ENCODE peak calls at places on chromosomes 5 and 9, in four cellular contexts. C is K562, D is HL-60, P is GM12878. M is an unnamed sample.

GRCh38 chr5:154365823-154366222 is 80.0 kb upstream of the SAP30L start:
- DNase-seq in C (no peak), D (no peak), P (no peak), M (no peak)

GRCh38 chr9:33092634-33093033 is 16.2 kb upstream of the SMU1 start:
- DNase-seq in C (no peak), D (no peak), P (no peak), M (no peak)

GRCh38 chr5:56900858-56901578 is 8.4 kb upstream of the SETD9 start:
- DNase-seq in C (peak; percentile 19), D (peak; percentile 10), P (no peak), M (peak; percentile 6)

GRCh38 chr5:115586525-115587146 is 15.6 kb downstream of the TICAM2 start:
- DNase-seq in C (peak; percentile 15), D (no peak), P (no peak), M (no peak)

GRCh38 chr5:149489605-149490037 is 61.6 kb downstream of the CSNK1A1 start:
- DNase-seq in C (no peak), D (no peak), P (no peak), M (no peak)

GRCh38 chr9:17229945-17230560 is 95.2 kb downstream of the CNTLN start:
- DNase-seq in C (no peak), D (no peak), P (no peak), M (no peak)

GRCh38 chr5:662751-663435 is 30.3 kb downstream of the TPPP start:
- DNase-seq in C (no peak), D (no peak), P (no peak), M (no peak)

GRCh38 chr5:160020266-160020770 is 11.4 kb downstream of the TTC1 start:
- DNase-seq in C (no peak), D (no peak), P (no peak), M (no peak)

GRCh38 chr5:93399675-93400074 is 181.3 kb downstream of the NR2F1-AS1 start:
- DNase-seq in C (no peak), D (no peak), P (no peak), M (no peak)

GRCh38 chr5:59042683-59043082 is 459.8 kb downstream of the RAB3C start:
- DNase-seq in C (no peak), D (no peak), P (no peak), M (no peak)

GRCh38 chr9:17520264-17521058 is 58.4 kb upstream of the SH3GL2 start:
- DNase-seq in C (no peak), D (no peak), P (no peak), M (no peak)

GRCh38 chr9:95128177-95128524 is 189.4 kb downstream of the FANCC start:
- DNase-seq in C (no peak), D (no peak), P (no peak), M (no peak)

GRCh38 chr9:95132406-95133350 is 184.8 kb downstream of the FANCC start:
- DNase-seq in C (no peak), D (no peak), P (no peak), M (no peak)

GRCh38 chr9:95131023-95131943 is 186.2 kb downstream of the FANCC start:
- DNase-seq in C (peak; percentile 71), D (peak; percentile 54), P (no peak), M (peak; percentile 47)

GRCh38 chr9:95129651-95130291 is 187.7 kb downstream of the FANCC start:
- DNase-seq in C (no peak), D (no peak), P (no peak), M (no peak)

DNA sequence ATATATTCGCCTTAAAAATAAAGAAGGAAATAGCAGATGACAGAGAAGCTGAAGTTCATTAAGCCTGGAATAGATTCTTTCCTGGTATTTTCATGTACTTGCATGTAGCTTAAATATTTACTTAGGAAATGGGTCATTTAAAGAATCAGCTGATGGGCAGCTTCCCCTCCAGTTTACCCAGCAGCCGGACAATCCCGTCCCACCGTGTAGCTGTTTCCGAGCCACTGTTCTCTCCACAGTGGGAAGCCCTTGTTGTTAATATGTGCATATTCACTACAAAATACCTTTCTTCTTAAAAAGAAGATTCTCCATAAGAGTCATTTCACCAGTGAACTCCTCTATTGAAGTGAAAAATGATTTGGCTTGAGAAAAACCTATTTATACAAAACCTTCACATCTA is 187.0 kb downstream of the FANCC start:
- DNase-seq in C (no peak), D (no peak), P (no peak), M (no peak)
- TF ChIP-seq SPI1 in C (no peak), D (no peak), P (no peak), M (no peak)

GRCh38 chr5:65480306-65480865 is 1.3 kb downstream of the ADAMTS6 start:
- DNase-seq in C (peak; percentile 11), D (no peak), P (peak; percentile 24), M (no peak)
- TF ChIP-seq POLR2AphosphoS5 in C (no peak), D (no peak), P (no peak), M (no peak)

DNA sequence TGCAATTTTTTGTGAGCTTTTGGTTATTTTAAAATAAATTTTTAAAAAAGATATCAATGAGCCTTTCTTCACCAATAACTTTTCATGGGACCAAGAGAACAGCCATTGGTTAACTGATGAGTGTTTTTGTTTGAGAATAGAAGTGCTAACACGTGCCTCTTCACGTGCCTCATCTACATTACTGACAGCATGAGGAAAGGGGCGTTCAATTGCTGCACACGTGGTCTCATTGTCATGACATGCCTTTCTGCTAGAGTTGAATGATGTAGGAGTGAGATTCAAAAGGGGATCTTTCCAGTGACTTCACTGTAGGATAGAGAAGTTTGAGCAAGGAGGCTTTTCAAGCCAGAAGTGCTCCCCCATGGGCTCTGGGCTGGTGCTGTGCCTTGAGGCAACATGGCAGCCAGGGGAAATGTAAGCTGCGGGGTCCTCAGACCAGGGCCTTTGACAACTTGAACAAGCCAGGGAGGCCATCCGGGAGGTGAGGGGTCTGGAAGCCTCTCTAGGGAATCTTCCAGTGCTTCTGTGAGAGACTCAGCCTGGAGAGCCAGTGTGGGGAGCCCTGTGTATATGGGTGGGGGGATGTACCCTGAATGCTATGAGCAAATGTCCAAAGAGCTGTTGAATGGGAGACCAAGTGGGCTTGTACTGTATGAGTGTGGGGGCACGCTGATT is 51.2 kb upstream of the FSTL4 start:
- DNase-seq in C (no peak), D (no peak), P (no peak), M (no peak)
- TF ChIP-seq SPI1 in C (no peak), D (no peak), P (no peak), M (no peak)

GRCh38 chr9:137665226-137665625 is 46.4 kb downstream of the EHMT1 start:
- DNase-seq in C (no peak), D (no peak), P (no peak), M (no peak)

GRCh38 chr9:137666505-137666809 is 47.7 kb downstream of the EHMT1 start:
- DNase-seq in C (no peak), D (no peak), P (no peak), M (no peak)

GRCh38 chr9:137665697-137666504 is 47.1 kb downstream of the EHMT1 start:
- DNase-seq in C (no peak), D (no peak), P (no peak), M (no peak)

GRCh38 chr9:137668203-137668602 is 49.4 kb downstream of the EHMT1 start:
- DNase-seq in C (no peak), D (no peak), P (no peak), M (no peak)

GRCh38 chr9:137666950-137667670 is 48.3 kb downstream of the EHMT1 start:
- DNase-seq in C (no peak), D (no peak), P (no peak), M (no peak)
- TF ChIP-seq POLR2AphosphoS5 in C (no peak), D (no peak), P (no peak), M (no peak)

GRCh38 chr5:72283358-72283757 is 36.7 kb downstream of the MRPS27 start:
- DNase-seq in C (no peak), D (no peak), P (no peak), M (no peak)
- TF ChIP-seq SPI1 in C (no peak), D (no peak), P (no peak), M (no peak)